ENCODE peak calls at places on chromosomes 2 and 18, in six cellular contexts. One of them, this sample, is unnamed.
A peak's percentile ranks its signal among the peaks of the same experiment; 100 is the strongest.

GRCh38 chr2:78237704-78238103 is 715.5 kb upstream of the LRRTM4 start:
- DNase-seq in NCI-H510A treated with DMSO at 0.1 percent for 48 hours: no peak
- DNase-seq in activated naive CD8-positive, alpha-beta T cell treated with anti-CD3 and anti-CD28 coated beads for 36 hours: no peak
- DNase-seq in 8988T: no peak
- DNase-seq in GM10248: no peak
- DNase-seq in substantia nigra: no peak
- DNase-seq in this sample: no peak

GRCh38 chr2:165240927-165241326 is 1.7 kb downstream of the SCN2A start:
- DNase-seq in activated naive CD8-positive, alpha-beta T cell treated with anti-CD3 and anti-CD28 coated beads for 36 hours: no peak
- DNase-seq in 8988T: no peak
- DNase-seq in NCI-H510A treated with DMSO at 0.1 percent for 48 hours: peak; percentile 29
- DNase-seq in substantia nigra: no peak
- DNase-seq in GM10248: no peak
- DNase-seq in this sample: no peak

GRCh38 chr18:22609642-22610041 is 191.9 kb upstream of the CTAGE1 start:
- DNase-seq in GM10248: no peak
- DNase-seq in substantia nigra: no peak
- DNase-seq in NCI-H510A treated with DMSO at 0.1 percent for 48 hours: no peak
- DNase-seq in 8988T: no peak
- DNase-seq in activated naive CD8-positive, alpha-beta T cell treated with anti-CD3 and anti-CD28 coated beads for 36 hours: no peak
- DNase-seq in this sample: no peak

GRCh38 chr2:15772681-15773080 is 167.7 kb upstream of the MYCN start:
- DNase-seq in 8988T: no peak
- DNase-seq in substantia nigra: no peak
- DNase-seq in NCI-H510A treated with DMSO at 0.1 percent for 48 hours: no peak
- DNase-seq in GM10248: no peak
- DNase-seq in activated naive CD8-positive, alpha-beta T cell treated with anti-CD3 and anti-CD28 coated beads for 36 hours: no peak
- DNase-seq in this sample: no peak

GRCh38 chr18:6605115-6605869 is 124.2 kb upstream of the ARHGAP28 start:
- DNase-seq in 8988T: no peak
- DNase-seq in substantia nigra: no peak
- DNase-seq in NCI-H510A treated with DMSO at 0.1 percent for 48 hours: no peak
- DNase-seq in GM10248: no peak
- DNase-seq in activated naive CD8-positive, alpha-beta T cell treated with anti-CD3 and anti-CD28 coated beads for 36 hours: no peak
- DNase-seq in this sample: no peak

GRCh38 chr18:49917742-49918141 is 104.4 kb upstream of the ACAA2 start:
- DNase-seq in activated naive CD8-positive, alpha-beta T cell treated with anti-CD3 and anti-CD28 coated beads for 36 hours: no peak
- DNase-seq in NCI-H510A treated with DMSO at 0.1 percent for 48 hours: no peak
- DNase-seq in substantia nigra: no peak
- DNase-seq in 8988T: no peak
- DNase-seq in GM10248: no peak
- DNase-seq in this sample: no peak

GRCh38 chr2:237465515-237466227 is 21.4 kb upstream of the MLPH start:
- DNase-seq in GM10248: no peak
- DNase-seq in 8988T: peak; percentile 60
- DNase-seq in NCI-H510A treated with DMSO at 0.1 percent for 48 hours: no peak
- DNase-seq in substantia nigra: no peak
- DNase-seq in activated naive CD8-positive, alpha-beta T cell treated with anti-CD3 and anti-CD28 coated beads for 36 hours: no peak
- DNase-seq in this sample: no peak

GRCh38 chr18:8380006-8380405 is 229.2 kb upstream of the RAB12 start:
- DNase-seq in activated naive CD8-positive, alpha-beta T cell treated with anti-CD3 and anti-CD28 coated beads for 36 hours: no peak
- DNase-seq in 8988T: no peak
- DNase-seq in NCI-H510A treated with DMSO at 0.1 percent for 48 hours: no peak
- DNase-seq in substantia nigra: no peak
- DNase-seq in GM10248: no peak
- DNase-seq in this sample: no peak

GRCh38 chr2:16425462-16426336 is 239.9 kb downstream of the CYRIA start:
- DNase-seq in GM10248: no peak
- DNase-seq in NCI-H510A treated with DMSO at 0.1 percent for 48 hours: peak; percentile 10
- DNase-seq in 8988T: no peak
- DNase-seq in substantia nigra: no peak
- DNase-seq in activated naive CD8-positive, alpha-beta T cell treated with anti-CD3 and anti-CD28 coated beads for 36 hours: no peak
- DNase-seq in this sample: no peak

GRCh38 chr2:193584522-193584938 is 1389.8 kb upstream of the TMEFF2 start:
- DNase-seq in substantia nigra: no peak
- DNase-seq in GM10248: peak; percentile 31
- DNase-seq in NCI-H510A treated with DMSO at 0.1 percent for 48 hours: no peak
- DNase-seq in activated naive CD8-positive, alpha-beta T cell treated with anti-CD3 and anti-CD28 coated beads for 36 hours: peak; percentile 1
- DNase-seq in 8988T: peak; percentile 6
- DNase-seq in this sample: no peak

GRCh38 chr2:80154231-80154915 is 150.2 kb downstream of the LRRTM1 start:
- DNase-seq in substantia nigra: no peak
- DNase-seq in 8988T: no peak
- DNase-seq in activated naive CD8-positive, alpha-beta T cell treated with anti-CD3 and anti-CD28 coated beads for 36 hours: no peak
- DNase-seq in GM10248: no peak
- DNase-seq in NCI-H510A treated with DMSO at 0.1 percent for 48 hours: no peak
- DNase-seq in this sample: no peak

GRCh38 chr2:113273031-113273551 is 5.6 kb downstream of the PAX8 start:
- DNase-seq in GM10248: no peak
- DNase-seq in 8988T: no peak
- DNase-seq in substantia nigra: no peak
- DNase-seq in activated naive CD8-positive, alpha-beta T cell treated with anti-CD3 and anti-CD28 coated beads for 36 hours: peak; percentile 22
- DNase-seq in NCI-H510A treated with DMSO at 0.1 percent for 48 hours: no peak
- DNase-seq in this sample: no peak

GRCh38 chr2:46079996-46080560 is 217.1 kb upstream of the EPAS1 start:
- DNase-seq in 8988T: no peak
- DNase-seq in substantia nigra: no peak
- DNase-seq in GM10248: peak; percentile 25
- DNase-seq in NCI-H510A treated with DMSO at 0.1 percent for 48 hours: no peak
- DNase-seq in activated naive CD8-positive, alpha-beta T cell treated with anti-CD3 and anti-CD28 coated beads for 36 hours: no peak
- DNase-seq in this sample: no peak

GRCh38 chr18:1092228-1092627 is 187.6 kb downstream of the ADCYAP1 start:
- DNase-seq in activated naive CD8-positive, alpha-beta T cell treated with anti-CD3 and anti-CD28 coated beads for 36 hours: no peak
- DNase-seq in GM10248: no peak
- DNase-seq in substantia nigra: no peak
- DNase-seq in NCI-H510A treated with DMSO at 0.1 percent for 48 hours: no peak
- DNase-seq in 8988T: no peak
- DNase-seq in this sample: no peak

GRCh38 chr2:54942373-54942772 is 107.9 kb downstream of the RTN4 start:
- DNase-seq in activated naive CD8-positive, alpha-beta T cell treated with anti-CD3 and anti-CD28 coated beads for 36 hours: peak; percentile 32
- DNase-seq in 8988T: no peak
- DNase-seq in substantia nigra: no peak
- DNase-seq in GM10248: no peak
- DNase-seq in NCI-H510A treated with DMSO at 0.1 percent for 48 hours: no peak
- DNase-seq in this sample: no peak

GRCh38 chr2:9074930-9075329 is 71.4 kb upstream of the MBOAT2 start:
- DNase-seq in 8988T: no peak
- DNase-seq in GM10248: no peak
- DNase-seq in NCI-H510A treated with DMSO at 0.1 percent for 48 hours: peak; percentile 29
- DNase-seq in activated naive CD8-positive, alpha-beta T cell treated with anti-CD3 and anti-CD28 coated beads for 36 hours: no peak
- DNase-seq in substantia nigra: no peak
- DNase-seq in this sample: no peak

GRCh38 chr2:241706539-241706938 is 4.7 kb downstream of the ING5 start:
- DNase-seq in GM10248: no peak
- DNase-seq in activated naive CD8-positive, alpha-beta T cell treated with anti-CD3 and anti-CD28 coated beads for 36 hours: no peak
- DNase-seq in substantia nigra: no peak
- DNase-seq in NCI-H510A treated with DMSO at 0.1 percent for 48 hours: no peak
- DNase-seq in 8988T: no peak
- DNase-seq in this sample: no peak

This sample was measured in SHP77 treated with DMSO at 0.1 percent for 48 hours.